ENCODE peak calls at places on chromosomes 11 and 22, in eight cellular contexts. O, I, X, S, M, U, R and H are unnamed samples.

GRCh38 chr22:27630754-27631153 is 170.8 kb downstream of the MN1 start:
- DNase-seq in O (no peak), I (no peak), X (no peak), S (no peak), M (no peak), U (peak), R (no peak), H (no peak)

GRCh38 chr11:14273885-14274284 is 85.1 kb downstream of the RRAS2 start:
- DNase-seq in O (no peak), I (no peak), X (peak), S (peak), M (no peak), U (no peak), R (peak), H (no peak)

GRCh38 chr22:47342446-47342845 is 580.0 kb downstream of the TBC1D22A start:
- DNase-seq in O (no peak), I (no peak), X (no peak), S (no peak), M (no peak), U (no peak), R (no peak), H (no peak)

GRCh38 chr11:132422725-132423124 is 1052.3 kb downstream of the NTM start:
- DNase-seq in O (no peak), I (no peak), X (no peak), S (no peak), M (no peak), U (no peak), R (no peak), H (no peak)

GRCh38 chr11:47917643-47918369 is 62.6 kb upstream of the PTPRJ start:
- DNase-seq in O (peak), I (peak), X (peak), S (peak), M (peak), U (peak), R (peak), H (peak)

GRCh38 chr11:129530154-129530895 is 154.7 kb downstream of the BARX2 start:
- DNase-seq in O (no peak), I (no peak), X (no peak), S (no peak), M (no peak), U (no peak), R (no peak), H (no peak)

GRCh38 chr22:39254789-39255298 is 10.1 kb upstream of the PDGFB start:
- DNase-seq in O (peak), I (no peak), X (no peak), S (peak), M (no peak), U (no peak), R (peak), H (peak)

GRCh38 chr11:10642298-10642697 is 51.3 kb downstream of the IRAG1 start:
- DNase-seq in O (no peak), I (no peak), X (no peak), S (peak), M (no peak), U (no peak), R (no peak), H (no peak)

GRCh38 chr11:4094348-4095291 is at the start of gene RRM1:
- DNase-seq in O (peak), I (peak), X (peak), S (peak), M (peak), U (peak), R (peak), H (peak)

GRCh38 chr11:47448566-47449427 is at the start of gene RAPSN:
- DNase-seq in O (no peak), I (no peak), X (no peak), S (no peak), M (no peak), U (no peak), R (no peak), H (no peak)

GRCh38 chr11:44561275-44561781 is 4.1 kb upstream of the CD82 start:
- DNase-seq in O (peak), I (no peak), X (no peak), S (peak), M (no peak), U (no peak), R (no peak), H (no peak)

GRCh38 chr11:44557464-44557863 is 8.0 kb upstream of the CD82 start:
- DNase-seq in O (no peak), I (no peak), X (no peak), S (no peak), M (no peak), U (no peak), R (no peak), H (no peak)

GRCh38 chr11:44555031-44555800 is 10.2 kb upstream of the CD82 start:
- DNase-seq in O (no peak), I (no peak), X (no peak), S (no peak), M (no peak), U (no peak), R (no peak), H (no peak)

GRCh38 chr11:44559207-44559943 is 6.1 kb upstream of the CD82 start:
- DNase-seq in O (no peak), I (no peak), X (no peak), S (no peak), M (no peak), U (peak), R (no peak), H (no peak)

DNA sequence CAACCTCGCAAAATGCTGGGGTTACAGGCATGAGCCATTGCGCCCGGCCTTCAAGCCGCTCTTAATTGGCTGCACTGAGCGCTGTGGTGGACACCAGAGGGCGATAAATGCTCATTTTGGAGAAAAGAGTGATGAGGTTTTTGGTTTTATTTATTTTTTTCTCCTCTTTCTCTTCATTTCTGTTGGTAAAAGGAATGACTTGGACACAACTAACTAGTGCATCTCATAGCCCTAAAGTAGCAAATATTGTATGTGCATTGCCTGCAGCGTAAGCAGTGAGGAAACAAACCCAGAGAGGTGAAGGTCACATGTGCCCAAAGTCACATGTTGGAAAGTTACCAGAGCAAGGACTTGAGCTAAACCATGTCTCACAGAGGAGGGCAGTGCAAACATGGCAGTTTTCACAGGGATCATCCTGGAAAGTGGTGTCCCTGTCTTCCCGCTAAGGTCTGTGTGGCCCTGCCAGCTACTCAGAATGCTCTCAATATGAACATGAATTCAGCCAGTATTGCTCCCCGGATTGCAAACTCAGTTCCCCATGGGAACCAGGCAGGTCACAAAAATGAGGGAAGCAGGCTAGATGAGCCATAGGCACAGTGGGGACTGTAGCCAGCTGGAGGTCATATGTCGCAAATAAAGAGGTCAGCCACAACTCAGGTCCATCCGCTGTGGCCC is 8.6 kb upstream of the CD82 start:
- DNase-seq in O (peak), I (peak), X (peak), S (peak), M (peak), U (peak), R (peak), H (peak)
- H3K4me3 ChIP-seq in O (no peak), I (no peak), X (no peak), S (no peak), M (no peak), U (no peak), R (no peak), H (no peak)

DNA sequence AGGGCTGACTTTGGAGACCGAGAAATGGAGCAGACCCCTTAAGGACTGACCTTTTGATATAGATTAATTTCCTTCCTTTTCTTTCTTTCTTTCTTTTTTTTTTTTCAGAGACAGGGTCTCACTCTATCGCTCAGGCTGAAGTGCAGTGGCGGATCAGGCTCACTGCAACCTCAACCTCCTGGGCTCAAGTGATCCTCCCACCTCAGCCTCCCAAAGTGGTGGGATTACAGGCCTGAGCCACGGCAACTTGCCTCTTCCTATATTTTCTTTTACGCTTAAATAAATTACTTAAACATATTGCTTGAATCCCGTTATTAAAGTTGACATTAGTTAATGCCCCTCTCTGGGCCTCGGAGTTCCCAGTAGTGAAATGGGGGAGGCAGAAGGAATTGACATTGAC is 350 bp upstream of the KCTD14 start:
- DNase-seq in O (no peak), I (no peak), X (no peak), S (no peak), M (no peak), U (no peak), R (no peak), H (no peak)
- H3K4me3 ChIP-seq in O (peak), I (no peak), X (peak), S (no peak), M (peak), U (peak), R (peak), H (peak)

GRCh38 chr11:75719089-75719638 is 1.5 kb downstream of the MOGAT2 start:
- DNase-seq in O (no peak), I (no peak), X (no peak), S (peak), M (no peak), U (no peak), R (no peak), H (no peak)
- H3K4me3 ChIP-seq in O (no peak), I (no peak), X (no peak), S (no peak), M (no peak), U (no peak), R (no peak), H (no peak)

GRCh38 chr22:37021041-37021440 is 1.5 kb downstream of the MPST start:
- DNase-seq in O (no peak), I (no peak), X (no peak), S (no peak), M (no peak), U (no peak), R (no peak), H (no peak)

GRCh38 chr22:37018815-37019308 is 385 bp downstream of the TST start:
- DNase-seq in O (peak), I (peak), X (peak), S (peak), M (peak), U (peak), R (peak), H (peak)

GRCh38 chr22:37019309-37020191 is at the start of the genes MPST and TST:
- DNase-seq in O (peak), I (peak), X (peak), S (peak), M (peak), U (peak), R (peak), H (peak)

GRCh38 chr22:37021710-37022482 is 2.4 kb downstream of the MPST start:
- DNase-seq in O (peak), I (no peak), X (peak), S (peak), M (peak), U (no peak), R (peak), H (peak)

DNA sequence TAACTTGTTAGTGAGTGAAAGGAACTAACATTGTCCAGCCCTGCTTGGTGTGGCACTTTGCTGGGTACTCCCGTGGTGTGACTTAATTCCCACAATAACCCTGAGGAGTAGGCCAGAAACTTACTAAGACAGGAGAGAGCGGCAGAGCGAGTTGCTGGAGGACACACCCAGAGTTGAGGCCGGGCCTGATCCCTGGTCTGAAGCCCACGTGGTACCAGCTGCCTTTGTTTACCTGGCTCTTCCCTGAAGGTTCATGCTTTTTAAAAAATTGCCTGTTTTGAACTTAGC is 594 bp downstream of the MPST start:
- DNase-seq in O (peak), I (no peak), X (peak), S (peak), M (peak), U (peak), R (peak), H (peak)
- H3K4me3 ChIP-seq in O (peak), I (peak), X (peak), S (peak), M (peak), U (peak), R (peak), H (peak)

DNA sequence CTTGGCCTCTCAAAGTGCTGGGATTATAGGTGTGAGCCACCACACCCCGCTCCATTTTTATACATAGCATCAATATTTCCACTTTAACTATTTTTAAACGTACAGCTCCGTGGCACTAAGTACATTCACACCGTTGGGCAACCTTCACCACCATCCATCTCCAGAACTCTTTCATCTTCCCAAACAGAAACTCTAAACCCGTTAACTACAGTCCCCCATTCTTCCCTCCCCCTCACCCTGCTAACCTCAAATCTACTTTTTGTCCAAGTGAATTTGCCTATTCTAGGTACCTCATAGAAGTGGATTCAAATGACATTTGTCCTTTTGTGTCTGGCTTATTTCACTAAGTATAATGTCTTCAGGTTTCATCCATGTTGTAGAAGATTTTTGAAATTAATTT is 3.4 kb downstream of the IGLL1 start:
- DNase-seq in O (no peak), I (no peak), X (no peak), S (no peak), M (no peak), U (no peak), R (no peak), H (no peak)
- H3K4me3 ChIP-seq in O (no peak), I (no peak), X (no peak), S (no peak), M (no peak), U (no peak), R (no peak), H (no peak)

DNA sequence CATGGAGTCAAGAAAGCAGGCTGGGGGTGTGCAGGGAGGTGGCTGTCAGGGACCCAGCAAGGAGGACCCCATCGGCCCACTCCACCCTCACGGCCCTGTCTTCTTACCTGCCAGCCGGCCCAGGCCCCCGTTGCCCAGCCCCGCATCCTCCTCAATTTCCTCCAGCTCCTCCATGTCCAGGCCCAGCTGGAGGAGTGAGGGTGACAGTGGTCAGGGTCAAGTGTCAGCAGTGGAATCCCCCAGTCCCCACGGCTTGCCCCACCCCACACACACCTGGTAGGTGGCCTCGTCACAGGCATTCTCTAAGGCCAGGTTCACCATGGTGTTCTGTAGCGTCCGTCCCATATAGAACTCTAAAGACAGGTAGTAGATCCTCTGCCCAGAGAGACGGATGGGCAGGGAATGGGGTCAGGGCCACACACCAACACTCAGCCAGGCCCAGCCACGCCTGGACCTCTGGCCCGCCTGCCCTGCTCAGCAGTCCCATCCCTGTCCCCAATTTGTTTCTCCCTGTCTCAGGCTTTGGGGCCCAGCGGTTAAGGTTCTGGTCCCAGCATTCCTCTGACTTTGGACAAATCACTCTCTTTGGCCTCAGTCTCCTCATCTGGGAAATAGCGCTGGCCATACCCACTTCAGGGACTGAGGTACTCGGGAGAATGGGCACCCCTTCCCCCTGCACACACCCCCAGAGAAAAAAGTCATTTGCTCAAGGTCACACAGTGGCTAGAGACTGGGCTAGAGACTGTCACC is 1.3 kb downstream of the PYGM start:
- DNase-seq in O (no peak), I (no peak), X (no peak), S (no peak), M (no peak), U (no peak), R (no peak), H (no peak)
- H3K4me3 ChIP-seq in O (no peak), I (no peak), X (no peak), S (no peak), M (peak), U (no peak), R (peak), H (no peak)

GRCh38 chr22:23144926-23145906 is at the start of gene RAB36:
- DNase-seq in O (peak), I (peak), X (peak), S (peak), M (peak), U (peak), R (peak), H (peak)
- H3K4me3 ChIP-seq in O (peak), I (peak), X (peak), S (peak), M (peak), U (no peak), R (peak), H (peak)

DNA sequence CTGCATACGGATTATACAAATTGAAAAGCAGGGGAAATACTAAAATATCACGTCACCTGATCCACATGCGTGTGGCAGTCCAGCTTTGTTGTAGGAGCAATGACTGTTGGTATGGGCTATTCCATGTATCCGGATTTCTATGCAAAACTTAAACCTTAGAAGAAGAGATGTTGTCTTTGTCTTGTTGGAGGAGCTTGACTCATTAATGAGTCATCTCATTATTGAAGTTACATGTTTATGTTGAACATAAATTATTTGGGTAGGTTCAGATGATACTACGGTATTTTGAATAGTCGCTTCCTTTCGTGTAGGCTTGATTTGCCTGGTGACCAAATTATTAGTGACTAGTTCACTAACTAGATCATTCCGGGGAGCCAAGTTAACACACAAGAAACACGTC is 806 bp upstream of the SAAL1 start:
- DNase-seq in O (peak), I (no peak), X (peak), S (peak), M (no peak), U (no peak), R (no peak), H (no peak)
- H3K4me3 ChIP-seq in O (peak), I (no peak), X (peak), S (no peak), M (no peak), U (no peak), R (no peak), H (no peak)

GRCh38 chr11:80727315-80727714 is 1286.5 kb upstream of the TENM4 start:
- DNase-seq in O (peak), I (no peak), X (peak), S (no peak), M (peak), U (peak), R (peak), H (peak)
- H3K4me3 ChIP-seq in O (no peak), I (no peak), X (no peak), S (no peak), M (no peak), U (no peak), R (no peak), H (no peak)

GRCh38 chr11:116500833-116501622 is 271.8 kb downstream of the BUD13 start:
- DNase-seq in O (no peak), I (no peak), X (no peak), S (no peak), M (no peak), U (no peak), R (no peak), H (no peak)
- H3K4me3 ChIP-seq in O (no peak), I (no peak), X (no peak), S (no peak), M (no peak), U (no peak), R (no peak), H (no peak)